ENCODE peak calls at places on chromosomes 4 and X, in nine cellular contexts. J, P, O, E, H, V, F, S and K are unnamed samples.

GRCh38 chrX:127207326-127207725 is 387.8 kb downstream of the PRR32 start:
- DNase-seq in O (no peak), J (no peak), F (no peak), E (no peak), V (no peak), S (no peak), P (peak), H (no peak), K (no peak)

GRCh38 chr4:128661529-128661928 is 148.0 kb upstream of the JADE1 start:
- DNase-seq in H (no peak), F (no peak), J (no peak), P (peak), O (no peak), E (no peak), S (no peak), V (no peak), K (no peak)

GRCh38 chr4:84971319-84971932 is 4.9 kb upstream of the WDFY3 start:
- DNase-seq in H (no peak), E (no peak), P (peak), V (peak), J (peak), F (no peak), O (no peak), S (no peak), K (peak)

GRCh38 chr4:68717999-68718398 is 47.5 kb upstream of the UGT2B15 start:
- DNase-seq in S (no peak), F (no peak), J (no peak), H (no peak), E (no peak), O (no peak), P (no peak), V (no peak), K (no peak)

GRCh38 chrX:141405878-141406492 is 163.7 kb upstream of the SPANXC start:
- DNase-seq in F (no peak), P (no peak), J (peak), O (no peak), H (no peak), S (no peak), V (peak), E (no peak), K (peak)

GRCh38 chrX:10450229-10450958 is 170.0 kb downstream of the MID1 start:
- DNase-seq in E (no peak), O (no peak), H (no peak), J (no peak), F (no peak), S (no peak), P (no peak), V (peak), K (peak)

GRCh38 chrX:150649096-150649870 is 43.9 kb upstream of the MTMR1 start:
- DNase-seq in P (peak), F (no peak), V (peak), E (peak), J (peak), S (no peak), O (no peak), H (no peak), K (peak)

GRCh38 chr4:158630893-158631292 is 40.8 kb downstream of the C4orf46 start:
- DNase-seq in E (no peak), H (no peak), P (no peak), O (no peak), S (no peak), V (no peak), J (no peak), F (no peak), K (peak)

GRCh38 chrX:75483935-75484334 is 38.9 kb downstream of the ZDHHC15 start:
- DNase-seq in O (no peak), P (no peak), H (no peak), S (no peak), J (no peak), V (no peak), F (no peak), E (no peak), K (no peak)

GRCh38 chrX:113828470-113828869 is 755.4 kb upstream of the HTR2C start:
- DNase-seq in S (no peak), H (no peak), F (no peak), E (no peak), V (no peak), O (no peak), P (peak), J (no peak), K (no peak)

GRCh38 chr4:36189511-36190226 is 54.6 kb downstream of the ARAP2 start:
- DNase-seq in O (no peak), H (no peak), P (no peak), V (no peak), S (no peak), J (no peak), E (no peak), F (no peak), K (no peak)

GRCh38 chr4:39730067-39730466 is 32.1 kb downstream of the UBE2K start:
- DNase-seq in H (no peak), J (peak), F (no peak), S (no peak), V (peak), O (no peak), P (no peak), E (no peak), K (no peak)

GRCh38 chr4:84032372-84032771 is 466.7 kb downstream of the NKX6-1 start:
- DNase-seq in E (no peak), S (no peak), O (no peak), P (no peak), V (no peak), F (no peak), H (no peak), J (no peak), K (no peak)

GRCh38 chrX:5791721-5792120 is 436.9 kb downstream of the NLGN4X start:
- DNase-seq in P (no peak), S (no peak), F (no peak), E (no peak), O (no peak), V (no peak), J (no peak), H (no peak), K (no peak)

GRCh38 chrX:2583194-2584162 is 82.7 kb upstream of the DHRSX start:
- DNase-seq in O (no peak), V (no peak), P (peak), E (no peak), F (no peak), H (no peak), J (no peak), S (no peak), K (no peak)

GRCh38 chrX:30141966-30142365 is 73.4 kb upstream of the MAGEB2 start:
- DNase-seq in O (no peak), V (peak), S (no peak), P (peak), E (no peak), H (no peak), J (peak), F (no peak), K (peak)

GRCh38 chr4:153232768-153233167 is 28.5 kb downstream of the TRIM2 start:
- DNase-seq in H (no peak), P (peak), F (no peak), E (no peak), V (no peak), O (no peak), S (no peak), J (peak), K (no peak)

GRCh38 chrX:24643116-24643515 is 4.0 kb downstream of the PCYT1B start:
- DNase-seq in S (no peak), P (no peak), F (no peak), V (peak), E (no peak), J (peak), H (no peak), O (no peak), K (peak)

GRCh38 chr4:115028682-115029385 is 84.6 kb downstream of the NDST4 start:
- DNase-seq in O (no peak), P (no peak), S (no peak), V (no peak), H (no peak), F (no peak), E (no peak), J (no peak), K (no peak)

GRCh38 chr4:176638992-176639391 is 153.7 kb downstream of the VEGFC start:
- DNase-seq in V (peak), P (no peak), S (no peak), E (no peak), O (no peak), H (no peak), J (peak), F (no peak), K (no peak)